ENCODE peak calls at places on chromosome 3, in seven cellular contexts. R, X, I, K, Z, T and L are unnamed samples.
A peak's percentile ranks its signal among the peaks of the same experiment; 100 is the strongest.

GRCh38 chr3:182818296-182818978 is 25.1 kb downstream of the ATP11B start:
- DNase-seq in I (no peak), T (no peak), K (no peak), Z (no peak), R (no peak), X (no peak), L (no peak)

GRCh38 chr3:120471643-120472042 is 20.9 kb upstream of the FSTL1 start:
- DNase-seq in K (no peak), I (no peak), Z (no peak), R (no peak), X (no peak), T (no peak), L (no peak)

GRCh38 chr3:120145498-120146285 is 51.4 kb upstream of the GSK3B start:
- DNase-seq in X (no peak), R (no peak), K (no peak), Z (peak; percentile 45), T (no peak), I (no peak), L (no peak)

GRCh38 chr3:128263946-128264345 is 110.7 kb downstream of the EEFSEC start:
- DNase-seq in R (no peak), T (no peak), Z (no peak), X (no peak), K (no peak), I (peak; percentile 21), L (no peak)

GRCh38 chr3:134651347-134652041 is 672 bp upstream of the KY start:
- DNase-seq in I (peak; percentile 84), Z (no peak), X (no peak), T (peak; percentile 80), R (no peak), K (peak; percentile 57), L (no peak)

GRCh38 chr3:74789111-74789510 is 174.7 kb upstream of the CNTN3 start:
- DNase-seq in Z (no peak), X (no peak), R (no peak), K (no peak), I (no peak), T (no peak), L (no peak)

GRCh38 chr3:66196633-66197032 is 24.2 kb upstream of the SLC25A26 start:
- DNase-seq in K (no peak), T (no peak), Z (no peak), X (no peak), R (no peak), I (no peak), L (no peak)

GRCh38 chr3:45659661-45660566 is 29.3 kb upstream of the SACM1L start:
- DNase-seq in R (peak; percentile 91), K (peak; percentile 79), T (peak; percentile 52), X (peak; percentile 74), I (peak; percentile 64), Z (no peak), L (no peak)

GRCh38 chr3:23944861-23945652 is at the start of gene NR1D2:
- DNase-seq in T (peak; percentile 90), Z (no peak), I (peak; percentile 93), K (peak; percentile 84), R (peak; percentile 88), X (no peak), L (peak; percentile 51)

GRCh38 chr3:81958967-81959625 is 197.7 kb upstream of the GBE1 start:
- DNase-seq in T (no peak), I (no peak), Z (peak; percentile 86), R (no peak), K (no peak), X (peak; percentile 3), L (peak; percentile 73)

GRCh38 chr3:98962951-98963350 is 61.5 kb upstream of the DCBLD2 start:
- DNase-seq in X (no peak), R (no peak), T (no peak), Z (no peak), I (no peak), K (no peak), L (no peak)

GRCh38 chr3:44833394-44833793 is 28.3 kb upstream of the TMEM42 start:
- DNase-seq in Z (no peak), R (no peak), X (no peak), K (no peak), I (peak; percentile 31), T (no peak), L (no peak)

GRCh38 chr3:46090161-46090591 is 62.9 kb upstream of the XCR1 start:
- DNase-seq in X (no peak), K (no peak), R (no peak), Z (no peak), I (no peak), T (no peak), L (no peak)

GRCh38 chr3:139353920-139354556 is 10.2 kb downstream of the MRPS22 start:
- DNase-seq in R (peak; percentile 74), T (no peak), K (no peak), X (peak; percentile 7), Z (peak; percentile 47), I (peak; percentile 56), L (peak; percentile 4)

GRCh38 chr3:45041666-45042065 is 15.6 kb downstream of the CLEC3B start:
- DNase-seq in X (no peak), K (no peak), I (no peak), R (no peak), T (no peak), Z (no peak), L (no peak)

GRCh38 chr3:43699864-43700263 is 9.1 kb downstream of the ABHD5 start:
- DNase-seq in Z (peak; percentile 11), I (no peak), R (peak; percentile 46), X (no peak), T (no peak), K (no peak), L (no peak)
- TF ChIP-seq CTCF in Z (peak; percentile 29), I (peak; percentile 28), R (peak; percentile 32), X (peak; percentile 17), T (no peak), K (no peak), L (no peak)

DNA sequence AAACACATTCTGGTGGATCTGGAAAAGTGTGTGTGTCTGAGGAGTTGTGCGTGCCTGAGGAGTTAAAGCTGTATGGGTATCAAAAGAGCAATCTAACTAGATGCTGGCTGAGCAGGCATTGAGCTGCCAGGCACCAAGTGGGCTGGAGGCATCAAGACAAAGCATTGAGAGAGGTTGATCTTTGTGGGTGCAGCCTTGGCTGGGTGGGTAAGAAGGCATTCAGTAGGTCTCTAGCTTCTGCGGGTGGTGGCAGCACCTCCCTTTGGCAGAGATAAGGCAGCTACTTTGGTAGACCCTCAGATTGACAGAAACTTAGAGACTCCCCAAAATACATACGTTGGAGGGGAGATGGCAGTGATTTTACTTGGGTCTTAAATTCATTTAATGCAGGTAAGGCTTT is 15.8 kb upstream of the TMEM212 start:
- DNase-seq in Z (no peak), I (no peak), R (no peak), K (no peak), T (no peak), X (no peak), L (no peak)
- TF ChIP-seq CTCF in Z (no peak), I (no peak), R (peak; percentile 20), K (no peak), T (no peak), X (no peak), L (no peak)

GRCh38 chr3:192212335-192212734 is 515.0 kb downstream of the FGF12 start:
- DNase-seq in X (no peak), I (no peak), T (no peak), K (no peak), Z (no peak), R (no peak), L (no peak)
- TF ChIP-seq CTCF in X (no peak), I (no peak), T (no peak), K (no peak), Z (no peak), R (no peak), L (no peak)

DNA sequence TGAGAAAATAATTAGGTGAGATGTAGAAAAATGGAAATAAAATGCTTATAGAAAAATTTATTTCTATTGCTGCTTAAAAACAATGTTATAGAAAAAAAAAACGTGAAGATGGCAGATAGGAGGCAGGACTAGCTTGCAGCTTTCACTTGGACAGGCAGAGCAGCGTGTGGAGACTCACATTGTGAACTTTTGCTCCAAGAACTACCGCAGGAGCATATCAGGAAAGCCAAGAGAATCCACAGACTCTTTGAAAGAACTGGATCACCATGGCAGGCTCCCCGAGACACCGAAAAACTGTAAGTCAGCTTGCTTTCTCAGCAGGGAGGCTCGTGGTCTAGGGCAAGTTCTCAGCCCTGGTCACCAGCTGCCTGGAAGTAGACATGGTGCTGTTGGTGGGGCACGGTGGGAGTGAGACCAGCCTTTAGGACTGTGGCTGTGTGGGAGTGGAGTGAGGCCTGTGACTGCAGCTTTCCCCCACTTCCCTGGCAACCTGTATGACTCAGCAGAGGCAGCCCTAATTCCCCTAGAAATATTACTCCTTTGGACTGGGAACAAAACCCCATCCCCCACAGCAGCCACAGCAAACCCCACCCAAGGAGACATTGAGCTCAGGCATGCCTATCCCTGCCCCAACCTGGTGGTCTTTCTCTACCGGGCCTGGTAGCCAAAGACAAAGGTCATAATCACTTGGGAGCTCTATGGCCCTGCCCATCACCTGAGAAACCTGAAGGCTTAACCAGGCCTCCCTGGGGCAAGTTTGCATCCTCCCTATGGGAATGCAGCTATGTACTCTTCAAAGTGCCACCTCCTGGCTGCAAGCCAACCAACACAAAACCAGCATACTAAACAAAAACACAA is 22.8 kb downstream of the STRIT1 start:
- DNase-seq in T (no peak), Z (no peak), I (no peak), X (no peak), R (no peak), K (no peak), L (no peak)
- TF ChIP-seq CTCF in T (no peak), Z (no peak), I (no peak), X (no peak), R (no peak), K (no peak), L (no peak)

GRCh38 chr3:125519678-125520562 is at the start of gene SNX4:
- DNase-seq in X (peak; percentile 56), Z (peak; percentile 41), R (peak; percentile 94), K (peak; percentile 92), T (peak; percentile 98), I (peak; percentile 97), L (peak; percentile 87)
- TF ChIP-seq CTCF in X (no peak), Z (no peak), R (no peak), K (no peak), T (no peak), I (no peak), L (no peak)